ENCODE peak calls at places on chromosomes 2 and 18, in five cellular contexts. One of them, this sample, is unnamed.

GRCh38 chr2:46365913-46366674 is 68.9 kb downstream of the EPAS1 start:
- DNase-seq in fibroblast of lung: peak
- DNase-seq in heart left ventricle: no peak
- DNase-seq in IMR-90: peak
- DNase-seq in PC-9: no peak
- DNase-seq in this sample: no peak

GRCh38 chr2:16093639-16094447 is 153.5 kb downstream of the MYCN start:
- DNase-seq in fibroblast of lung: no peak
- DNase-seq in heart left ventricle: no peak
- DNase-seq in PC-9: no peak
- DNase-seq in IMR-90: no peak
- DNase-seq in this sample: no peak

GRCh38 chr2:196059491-196059960 is 9.1 kb downstream of the DNAH7 start:
- DNase-seq in PC-9: no peak
- DNase-seq in fibroblast of lung: no peak
- DNase-seq in IMR-90: no peak
- DNase-seq in heart left ventricle: no peak
- DNase-seq in this sample: no peak

GRCh38 chr2:217248312-217248935 is 388.6 kb upstream of the TNP1 start:
- DNase-seq in PC-9: no peak
- DNase-seq in fibroblast of lung: peak
- DNase-seq in IMR-90: peak
- DNase-seq in heart left ventricle: peak
- DNase-seq in this sample: no peak

GRCh38 chr2:62270728-62271127 is 74.8 kb downstream of the B3GNT2 start:
- DNase-seq in IMR-90: peak
- DNase-seq in PC-9: peak
- DNase-seq in fibroblast of lung: peak
- DNase-seq in heart left ventricle: peak
- DNase-seq in this sample: no peak

GRCh38 chr2:1728821-1729220 is 15.5 kb downstream of the PXDN start:
- DNase-seq in PC-9: no peak
- DNase-seq in fibroblast of lung: peak
- DNase-seq in heart left ventricle: no peak
- DNase-seq in IMR-90: peak
- DNase-seq in this sample: no peak

GRCh38 chr2:71792926-71793761 is 339.8 kb downstream of the DYSF start:
- DNase-seq in heart left ventricle: no peak
- DNase-seq in PC-9: no peak
- DNase-seq in fibroblast of lung: peak
- DNase-seq in IMR-90: peak
- DNase-seq in this sample: peak

GRCh38 chr18:77323640-77324370 is 74.2 kb downstream of the GALR1 start:
- DNase-seq in PC-9: no peak
- DNase-seq in fibroblast of lung: no peak
- DNase-seq in IMR-90: no peak
- DNase-seq in heart left ventricle: no peak
- DNase-seq in this sample: no peak

GRCh38 chr2:943821-944220 is 6.8 kb upstream of the SNTG2 start:
- DNase-seq in fibroblast of lung: no peak
- DNase-seq in IMR-90: no peak
- DNase-seq in heart left ventricle: no peak
- DNase-seq in PC-9: no peak
- DNase-seq in this sample: no peak

GRCh38 chr18:24926649-24927048 is 425.3 kb downstream of the ZNF521 start:
- DNase-seq in heart left ventricle: no peak
- DNase-seq in fibroblast of lung: no peak
- DNase-seq in IMR-90: no peak
- DNase-seq in PC-9: no peak
- DNase-seq in this sample: no peak
- H3K4me3 ChIP-seq in heart left ventricle: no peak
- H3K4me3 ChIP-seq in fibroblast of lung: no peak
- H3K4me3 ChIP-seq in IMR-90: no peak
- H3K4me3 ChIP-seq in PC-9: no peak
- H3K4me3 ChIP-seq in this sample: no peak

GRCh38 chr2:73279852-73280251 is 4.4 kb downstream of the FBXO41 start:
- DNase-seq in PC-9: no peak
- DNase-seq in heart left ventricle: no peak
- DNase-seq in fibroblast of lung: no peak
- DNase-seq in IMR-90: peak
- DNase-seq in this sample: no peak
- TF ChIP-seq CTCF in PC-9: no peak
- TF ChIP-seq CTCF in heart left ventricle: no peak
- TF ChIP-seq CTCF in fibroblast of lung: no peak
- TF ChIP-seq CTCF in IMR-90: no peak
- TF ChIP-seq CTCF in this sample: no peak

GRCh38 chr2:120108749-120109148 is 95.9 kb downstream of the EPB41L5 start:
- DNase-seq in fibroblast of lung: peak
- DNase-seq in IMR-90: peak
- DNase-seq in heart left ventricle: no peak
- DNase-seq in PC-9: no peak
- DNase-seq in this sample: no peak
- H3K4me3 ChIP-seq in fibroblast of lung: no peak
- H3K4me3 ChIP-seq in IMR-90: no peak
- H3K4me3 ChIP-seq in heart left ventricle: no peak
- H3K4me3 ChIP-seq in PC-9: no peak
- H3K4me3 ChIP-seq in this sample: no peak

DNA sequence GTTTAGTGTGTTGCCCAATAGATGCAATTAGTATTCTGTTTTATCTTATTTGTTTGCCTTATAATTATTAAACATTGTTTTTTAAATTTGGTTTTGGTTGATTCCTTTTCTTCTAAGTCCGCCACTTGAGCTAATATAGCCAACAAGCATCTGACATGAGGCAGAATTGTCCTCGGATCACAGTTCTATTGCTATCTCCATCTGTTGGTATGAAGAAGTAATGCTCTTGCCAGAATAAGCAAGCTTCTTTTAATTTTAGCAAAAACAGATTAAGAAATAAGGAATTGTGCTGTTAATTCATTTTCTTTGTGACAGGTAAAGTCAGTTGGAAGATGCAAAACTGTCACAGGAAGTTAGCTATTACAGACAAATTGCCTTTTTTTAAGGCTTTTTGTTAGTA is 54.3 kb downstream of the R3HDM1 start:
- DNase-seq in heart left ventricle: no peak
- DNase-seq in fibroblast of lung: peak
- DNase-seq in IMR-90: peak
- DNase-seq in PC-9: no peak
- DNase-seq in this sample: no peak
- TF ChIP-seq CTCF in heart left ventricle: no peak
- TF ChIP-seq CTCF in fibroblast of lung: peak
- TF ChIP-seq CTCF in IMR-90: peak
- TF ChIP-seq CTCF in PC-9: peak
- TF ChIP-seq CTCF in this sample: peak

GRCh38 chr2:54209379-54209778 is 46.6 kb downstream of the TSPYL6 start:
- DNase-seq in PC-9: no peak
- DNase-seq in fibroblast of lung: no peak
- DNase-seq in IMR-90: no peak
- DNase-seq in heart left ventricle: no peak
- DNase-seq in this sample: no peak
- H3K4me3 ChIP-seq in PC-9: no peak
- H3K4me3 ChIP-seq in fibroblast of lung: no peak
- H3K4me3 ChIP-seq in IMR-90: no peak
- H3K4me3 ChIP-seq in heart left ventricle: no peak
- H3K4me3 ChIP-seq in this sample: no peak